ENCODE peak calls at places on chromosomes 11 and 22, in ten cellular contexts. I is D721Med; E is breast epithelium; K is cardiac fibroblast; Q is PC-3; M is nephron progenitor cell; A is lower leg skin; W is CD4-positive, alpha-beta T cell; R is upper lobe of right lung; L is GM12865. B is an unnamed sample.

GRCh38 chr22:44276706-44277403 is 35.9 kb downstream of the SHISAL1 start:
- DNase-seq in I (no peak), E (no peak), K (no peak), Q (no peak), M (no peak), A (no peak), W (no peak), R (peak; percentile 37), L (no peak), B (no peak)

GRCh38 chr11:32891657-32892354 is 805 bp upstream of the QSER1 start:
- DNase-seq in I (no peak), E (no peak), K (no peak), Q (peak; percentile 31), M (no peak), A (no peak), W (no peak), R (no peak), L (peak; percentile 37), B (no peak)

GRCh38 chr11:62842171-62842717 is 2.9 kb upstream of the WDR74 start:
- DNase-seq in I (no peak), E (peak; percentile 32), K (no peak), Q (no peak), M (peak; percentile 50), A (peak; percentile 91), W (no peak), R (peak; percentile 73), L (peak; percentile 71), B (peak; percentile 36)

GRCh38 chr11:875769-876301 is 33.2 kb downstream of the TSPAN4 start:
- DNase-seq in I (no peak), E (no peak), K (no peak), Q (no peak), M (no peak), A (no peak), W (no peak), R (no peak), L (no peak), B (no peak)

GRCh38 chr11:97414801-97415200 is 1025.0 kb downstream of the JRKL start:
- DNase-seq in I (no peak), E (no peak), K (peak; percentile 2), Q (peak; percentile 23), M (no peak), A (no peak), W (no peak), R (no peak), L (no peak), B (no peak)

GRCh38 chr11:72812968-72813739 is 1.1 kb upstream of the ATG16L2 start:
- DNase-seq in I (peak; percentile 30), E (no peak), K (peak; percentile 69), Q (peak; percentile 85), M (peak; percentile 51), A (peak; percentile 88), W (peak; percentile 44), R (peak; percentile 77), L (peak; percentile 86), B (peak; percentile 77)

GRCh38 chr11:129639300-129639699 is 176.3 kb upstream of the TMEM45B start:
- DNase-seq in I (no peak), E (no peak), K (peak; percentile 97), Q (peak; percentile 99), M (no peak), A (no peak), W (no peak), R (no peak), L (no peak), B (no peak)

GRCh38 chr22:17366830-17367229 is 2.4 kb upstream of the CECR2 start:
- DNase-seq in I (no peak), E (no peak), K (peak; percentile 48), Q (no peak), M (peak; percentile 68), A (no peak), W (no peak), R (no peak), L (peak; percentile 29), B (peak; percentile 41)

GRCh38 chr11:95699631-95700470 is 89.7 kb downstream of the FAM76B start:
- DNase-seq in I (no peak), E (no peak), K (peak; percentile 38), Q (no peak), M (no peak), A (no peak), W (no peak), R (no peak), L (no peak), B (no peak)

GRCh38 chr22:19775496-19776325 is 15.1 kb downstream of the TBX1 start:
- DNase-seq in I (no peak), E (no peak), K (no peak), Q (no peak), M (no peak), A (no peak), W (no peak), R (no peak), L (peak; percentile 14), B (no peak)

GRCh38 chr11:73236879-73237278 is 18.8 kb downstream of the P2RY2 start:
- DNase-seq in I (peak; percentile 60), E (no peak), K (peak; percentile 72), Q (peak; percentile 77), M (peak; percentile 64), A (no peak), W (no peak), R (peak; percentile 68), L (peak; percentile 65), B (peak; percentile 79)

GRCh38 chr11:121626507-121626875 is 173.7 kb upstream of the SORL1-AS1 start:
- DNase-seq in I (no peak), E (no peak), K (no peak), Q (no peak), M (no peak), A (no peak), W (no peak), R (no peak), L (no peak), B (no peak)
- TF ChIP-seq CTCF in I (no peak), E (no peak), K (no peak), Q (no peak), M (no peak), A (no peak), W (no peak), R (no peak), L (no peak), B (no peak)

GRCh38 chr22:38215156-38216038 is 13.6 kb downstream of the MAFF start:
- DNase-seq in I (no peak), E (no peak), K (no peak), Q (no peak), M (no peak), A (no peak), W (no peak), R (no peak), L (no peak), B (no peak)

GRCh38 chr22:38213319-38214247 is 11.8 kb downstream of the MAFF start:
- DNase-seq in I (no peak), E (no peak), K (no peak), Q (no peak), M (no peak), A (no peak), W (no peak), R (no peak), L (peak; percentile 56), B (peak; percentile 67)

GRCh38 chr22:38211556-38211955 is 9.8 kb downstream of the MAFF start:
- DNase-seq in I (no peak), E (no peak), K (no peak), Q (no peak), M (no peak), A (no peak), W (no peak), R (no peak), L (no peak), B (no peak)

GRCh38 chr22:38212442-38212841 is 10.6 kb downstream of the MAFF start:
- DNase-seq in I (no peak), E (no peak), K (no peak), Q (no peak), M (no peak), A (no peak), W (no peak), R (no peak), L (no peak), B (no peak)

DNA sequence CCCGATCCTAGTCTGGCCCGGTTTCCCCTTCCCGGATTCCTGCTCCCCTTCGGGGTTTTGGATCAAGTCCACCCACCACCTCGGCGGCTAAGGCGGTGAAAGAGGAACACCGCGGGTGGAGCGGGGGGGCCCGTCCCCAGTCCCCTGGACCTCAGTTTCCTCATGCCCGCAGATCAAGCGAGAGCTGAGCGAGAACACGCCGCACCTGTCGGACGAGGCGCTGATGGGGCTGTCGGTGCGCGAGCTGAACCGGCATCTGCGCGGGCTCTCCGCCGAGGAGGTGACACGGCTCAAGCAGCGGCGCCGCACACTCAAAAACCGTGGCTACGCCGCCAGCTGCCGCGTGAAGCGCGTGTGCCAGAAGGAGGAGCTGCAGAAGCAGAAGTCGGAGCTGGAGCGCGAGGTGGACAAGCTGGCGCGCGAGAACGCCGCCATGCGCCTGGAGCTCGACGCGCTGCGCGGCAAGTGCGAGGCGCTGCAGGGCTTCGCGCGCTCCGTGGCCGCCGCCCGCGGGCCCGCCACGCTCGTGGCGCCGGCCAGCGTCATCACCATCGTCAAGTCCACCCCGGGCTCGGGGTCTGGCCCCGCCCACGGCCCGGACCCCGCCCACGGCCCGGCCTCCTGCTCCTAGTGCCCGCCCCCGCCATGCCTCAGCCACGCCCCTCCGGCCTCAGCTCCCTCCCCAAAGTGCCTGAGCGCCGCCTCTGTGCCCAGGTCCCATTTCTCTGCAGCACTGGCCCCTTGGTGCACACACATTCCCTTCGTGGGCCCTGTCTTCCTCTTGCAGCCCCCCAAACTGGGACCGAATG is 12.7 kb downstream of the MAFF start:
- DNase-seq in I (no peak), E (peak; percentile 74), K (peak; percentile 58), Q (no peak), M (peak; percentile 88), A (peak; percentile 91), W (peak; percentile 63), R (peak; percentile 88), L (peak; percentile 94), B (peak; percentile 79)
- TF ChIP-seq CTCF in I (peak; percentile 12), E (no peak), K (no peak), Q (no peak), M (no peak), A (no peak), W (no peak), R (peak; percentile 7), L (peak; percentile 13), B (peak; percentile 14)

GRCh38 chr11:123323482-123324056 is 106.5 kb upstream of the GRAMD1B start:
- DNase-seq in I (no peak), E (no peak), K (no peak), Q (no peak), M (no peak), A (no peak), W (no peak), R (no peak), L (no peak), B (no peak)
- TF ChIP-seq CTCF in I (no peak), E (no peak), K (no peak), Q (no peak), M (no peak), A (no peak), W (no peak), R (no peak), L (no peak), B (no peak)

DNA sequence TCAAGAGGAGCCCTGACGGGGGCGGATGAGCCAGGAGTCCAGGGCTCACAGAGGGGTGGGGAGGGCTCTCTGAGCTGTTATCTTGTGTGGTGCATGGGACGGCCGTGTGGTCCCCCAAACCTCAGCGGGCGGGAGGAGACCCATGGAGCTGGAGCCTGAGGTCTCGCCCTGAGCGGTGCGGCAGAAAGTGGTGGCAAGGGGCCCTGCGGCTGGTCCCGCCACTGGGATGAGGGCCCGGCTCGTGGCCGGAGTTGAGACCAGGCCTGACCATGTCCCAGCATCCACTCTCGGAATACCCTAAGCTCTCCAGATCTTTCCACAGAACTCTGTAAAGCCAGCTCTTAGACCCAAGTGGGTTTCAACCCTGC is 22.6 kb upstream of the TTLL12 start:
- DNase-seq in I (no peak), E (no peak), K (no peak), Q (no peak), M (no peak), A (no peak), W (no peak), R (no peak), L (no peak), B (no peak)
- TF ChIP-seq CTCF in I (no peak), E (no peak), K (no peak), Q (no peak), M (no peak), A (no peak), W (no peak), R (no peak), L (no peak), B (no peak)

B was measured in GM10248.